ENCODE peak calls at places on chromosomes 13 and 19, in ten cellular contexts. Z is AG04450, Q is tibial artery, F is HFFc6, M is HFF-Myc, K is heart left ventricle, A is Caco-2, S is endodermal cell, T is GM06990, B is PC-9. G is an unnamed sample.

GRCh38 chr13:97354808-97355207 is 79.2 kb upstream of the RAP2A start:
- DNase-seq in Z (no peak), Q (no peak), F (no peak), M (no peak), K (no peak), A (no peak), S (no peak), T (no peak), B (no peak), G (no peak)

GRCh38 chr13:32645854-32646253 is 59.6 kb downstream of the PDS5B start:
- DNase-seq in Z (no peak), Q (no peak), F (no peak), M (no peak), K (no peak), A (no peak), S (no peak), T (peak), B (no peak), G (no peak)

GRCh38 chr13:33079960-33080359 is 63.7 kb downstream of the KL start:
- DNase-seq in Z (no peak), Q (no peak), F (no peak), M (no peak), K (no peak), A (no peak), S (no peak), T (no peak), B (no peak), G (no peak)

GRCh38 chr13:111883571-111884343 is 183.2 kb upstream of the SOX1 start:
- DNase-seq in Z (no peak), Q (no peak), F (no peak), M (no peak), K (no peak), A (no peak), S (peak), T (no peak), B (no peak), G (no peak)

GRCh38 chr19:4969772-4970531 is 1.0 kb downstream of the KDM4B start:
- DNase-seq in Z (no peak), Q (no peak), F (no peak), M (no peak), K (no peak), A (no peak), S (peak), T (no peak), B (no peak), G (no peak)

GRCh38 chr13:60696602-60697001 is 299.6 kb downstream of the TDRD3 start:
- DNase-seq in Z (no peak), Q (no peak), F (no peak), M (no peak), K (no peak), A (no peak), S (no peak), T (no peak), B (no peak), G (no peak)

GRCh38 chr13:103839460-103839859 is 773.2 kb upstream of the SLC10A2 start:
- DNase-seq in Z (no peak), Q (no peak), F (no peak), M (no peak), K (no peak), A (no peak), S (no peak), T (no peak), B (no peak), G (no peak)

GRCh38 chr13:49098771-49099512 is 121.2 kb upstream of the MLNR start:
- DNase-seq in Z (no peak), Q (no peak), F (peak), M (no peak), K (no peak), A (peak), S (no peak), T (peak), B (peak), G (no peak)

GRCh38 chr19:5124111-5124855 is 155.4 kb downstream of the KDM4B start:
- DNase-seq in Z (no peak), Q (no peak), F (no peak), M (no peak), K (no peak), A (no peak), S (no peak), T (no peak), B (no peak), G (no peak)

GRCh38 chr13:67230774-67231480 is 791 bp upstream of the PCDH9 start:
- DNase-seq in Z (peak), Q (peak), F (peak), M (no peak), K (peak), A (peak), S (peak), T (peak), B (peak), G (peak)

GRCh38 chr13:27419333-27419732 is 5.1 kb upstream of the GTF3A start:
- DNase-seq in Z (no peak), Q (no peak), F (no peak), M (no peak), K (no peak), A (no peak), S (no peak), T (no peak), B (no peak), G (no peak)

GRCh38 chr19:17855333-17856152 is 4.2 kb upstream of the RPL18A start:
- DNase-seq in Z (no peak), Q (peak), F (peak), M (no peak), K (peak), A (peak), S (peak), T (peak), B (peak), G (no peak)

GRCh38 chr19:1907563-1908363 is 2.6 kb downstream of the ADAT3 start:
- DNase-seq in Z (no peak), Q (no peak), F (no peak), M (no peak), K (no peak), A (peak), S (peak), T (no peak), B (peak), G (no peak)

GRCh38 chr13:71672527-71672926 is 194.5 kb downstream of the DACH1 start:
- DNase-seq in Z (no peak), Q (no peak), F (no peak), M (no peak), K (no peak), A (peak), S (no peak), T (no peak), B (no peak), G (no peak)
- TF ChIP-seq CTCF in Z (peak), Q (no peak), F (no peak), M (no peak), K (peak), A (no peak), S (peak), T (peak), B (no peak), G (no peak)

GRCh38 chr13:107301724-107302374 is 733.9 kb upstream of the ARGLU1 start:
- DNase-seq in Z (no peak), Q (no peak), F (no peak), M (no peak), K (no peak), A (no peak), S (no peak), T (no peak), B (no peak), G (no peak)
- TF ChIP-seq CTCF in Z (peak), Q (no peak), F (no peak), M (no peak), K (no peak), A (no peak), S (peak), T (no peak), B (peak), G (no peak)

DNA sequence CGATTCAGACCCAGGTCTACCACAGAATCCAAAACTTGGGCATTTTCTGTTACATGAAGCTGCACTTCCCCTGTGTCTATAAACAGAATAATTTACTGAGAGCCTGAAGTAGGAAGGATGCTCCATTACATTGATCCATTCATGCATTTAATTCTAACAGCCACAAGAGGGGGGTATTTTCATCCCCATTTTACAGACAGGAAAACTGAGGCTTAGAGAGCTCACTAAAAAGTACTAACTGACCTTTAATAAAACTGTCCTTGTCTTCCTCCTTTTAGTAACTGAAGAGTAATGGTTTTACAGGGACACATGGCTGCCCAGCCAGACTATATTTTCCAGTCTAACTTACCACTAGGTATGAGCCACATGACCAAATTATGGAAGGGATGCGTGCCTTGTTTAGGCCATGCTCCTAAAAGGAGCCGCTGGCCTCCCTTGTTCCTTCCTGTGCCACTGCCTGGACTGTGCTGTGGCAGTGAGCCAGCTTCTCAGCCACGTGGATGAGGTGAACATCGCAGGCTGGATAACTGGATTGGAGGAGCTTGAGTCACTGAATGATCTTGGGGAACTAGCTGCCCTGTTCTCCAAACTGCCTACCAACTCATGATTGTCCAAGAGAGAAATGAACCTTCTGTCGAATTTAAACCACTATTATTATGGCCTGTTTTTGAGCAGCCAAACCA is 108.3 kb downstream of the DOCK9 start:
- DNase-seq in Z (no peak), Q (no peak), F (no peak), M (no peak), K (no peak), A (no peak), S (no peak), T (no peak), B (no peak), G (no peak)
- TF ChIP-seq CTCF in Z (peak), Q (no peak), F (peak), M (peak), K (no peak), A (peak), S (peak), T (peak), B (peak), G (no peak)

GRCh38 chr19:35740423-35741215 is 1.6 kb downstream of the IGFLR1 start:
- DNase-seq in Z (peak), Q (peak), F (peak), M (peak), K (peak), A (peak), S (peak), T (peak), B (peak), G (peak)
- TF ChIP-seq CTCF in Z (peak), Q (no peak), F (peak), M (no peak), K (peak), A (peak), S (peak), T (peak), B (no peak), G (peak)

GRCh38 chr19:33302175-33302973 is at the start of gene CEBPA:
- DNase-seq in Z (peak), Q (peak), F (peak), M (no peak), K (peak), A (peak), S (peak), T (peak), B (peak), G (no peak)
- TF ChIP-seq CTCF in Z (peak), Q (peak), F (peak), M (peak), K (peak), A (peak), S (peak), T (peak), B (no peak), G (peak)

DNA sequence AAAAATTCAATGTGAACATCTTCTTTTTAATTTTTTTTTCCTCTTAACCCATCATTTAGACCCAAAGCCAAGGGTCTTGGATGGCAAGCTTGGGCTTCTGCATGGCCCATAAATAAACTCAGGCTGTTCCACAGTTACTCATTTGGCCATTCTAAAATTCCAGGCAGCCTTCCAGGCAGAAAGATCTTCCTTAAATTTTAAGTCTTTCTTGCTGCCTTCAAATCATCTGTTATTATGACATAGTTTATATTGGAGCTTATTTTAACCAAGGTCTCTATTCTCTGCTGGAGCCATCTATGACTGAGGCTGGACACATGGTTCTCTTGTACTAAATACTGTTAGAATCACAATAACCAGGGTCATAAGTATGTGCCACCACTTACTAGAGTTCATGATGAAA is 317.3 kb upstream of the MAB21L1 start:
- DNase-seq in Z (no peak), Q (no peak), F (no peak), M (no peak), K (no peak), A (no peak), S (no peak), T (no peak), B (no peak), G (no peak)
- TF ChIP-seq CTCF in Z (no peak), Q (no peak), F (no peak), M (no peak), K (no peak), A (no peak), S (no peak), T (no peak), B (no peak), G (no peak)

GRCh38 chr19:6393074-6393981 is at the start of gene GTF2F1:
- DNase-seq in Z (peak), Q (peak), F (peak), M (peak), K (peak), A (peak), S (peak), T (peak), B (peak), G (peak)
- TF ChIP-seq CTCF in Z (peak), Q (no peak), F (peak), M (no peak), K (peak), A (peak), S (peak), T (peak), B (no peak), G (no peak)

GRCh38 chr13:91242652-91243051 is 104.8 kb upstream of the MIR17HG start:
- DNase-seq in Z (no peak), Q (no peak), F (no peak), M (no peak), K (no peak), A (no peak), S (no peak), T (no peak), B (no peak), G (peak)

GRCh38 chr13:91245283-91245682 is 102.2 kb upstream of the MIR17HG start:
- DNase-seq in Z (no peak), Q (no peak), F (no peak), M (no peak), K (no peak), A (no peak), S (no peak), T (no peak), B (no peak), G (no peak)

GRCh38 chr13:91249370-91249769 is 98.1 kb upstream of the MIR17HG start:
- DNase-seq in Z (no peak), Q (no peak), F (no peak), M (no peak), K (no peak), A (no peak), S (no peak), T (no peak), B (no peak), G (no peak)

GRCh38 chr13:91248249-91248648 is 99.2 kb upstream of the MIR17HG start:
- DNase-seq in Z (no peak), Q (no peak), F (no peak), M (no peak), K (no peak), A (no peak), S (no peak), T (no peak), B (no peak), G (no peak)

GRCh38 chr13:91247768-91248167 is 99.7 kb upstream of the MIR17HG start:
- DNase-seq in Z (no peak), Q (no peak), F (no peak), M (no peak), K (no peak), A (no peak), S (no peak), T (no peak), B (no peak), G (no peak)
- TF ChIP-seq CTCF in Z (no peak), Q (no peak), F (peak), M (no peak), K (no peak), A (peak), S (peak), T (no peak), B (peak), G (peak)

G was measured in astrocyte of the cerebellum.